ENCODE peak calls at places on chromosomes 11 and 22, in four cellular contexts. Q is NCI-H1436, T is mesenchymal stem cell, U is suprapubic skin. J is an unnamed sample.

GRCh38 chr11:69449320-69450063 is 32.0 kb upstream of the LINC01488 start:
- DNase-seq in Q (no peak), T (peak), U (no peak), J (no peak)

GRCh38 chr11:75946531-75947530 is 131.8 kb downstream of the UVRAG start:
- DNase-seq in Q (no peak), T (peak), U (no peak), J (no peak)

GRCh38 chr22:44407404-44408226 is 90.4 kb downstream of the RTL6 start:
- DNase-seq in Q (no peak), T (no peak), U (no peak), J (no peak)

GRCh38 chr22:41280065-41280464 is 5.9 kb downstream of the RANGAP1 start:
- DNase-seq in Q (peak), T (no peak), U (no peak), J (no peak)

GRCh38 chr11:61771195-61771894 is 18.9 kb downstream of the MYRF start:
- DNase-seq in Q (no peak), T (no peak), U (no peak), J (no peak)

GRCh38 chr11:76839326-76839725 is 21.4 kb upstream of the ACER3 start:
- DNase-seq in Q (no peak), T (no peak), U (no peak), J (no peak)

GRCh38 chr22:47674600-47674999 is 912.1 kb downstream of the TBC1D22A start:
- DNase-seq in Q (no peak), T (no peak), U (no peak), J (no peak)

GRCh38 chr22:30445438-30445936 is 19.9 kb downstream of the MTFP1 start:
- DNase-seq in Q (no peak), T (peak), U (no peak), J (no peak)

GRCh38 chr22:44584256-44584902 is 86.3 kb upstream of the RTL6 start:
- DNase-seq in Q (no peak), T (no peak), U (peak), J (peak)

J was measured in activated naive CD4-positive, alpha-beta T cell treated with anti-CD3 and anti-CD28 coated beads, Interleukin-2, amount 50 U/mL, for 72 hours.